ENCODE peak calls at places on chromosomes 16 and 17, in five cellular contexts. F, M, E, U and W are unnamed samples.

GRCh38 chr16:75206749-75207451 is at the start of gene CTRB2:
- DNase-seq in F (no peak), U (no peak), M (no peak), E (no peak), W (no peak)

GRCh38 chr16:81889896-81890634 is 111.0 kb downstream of the PLCG2 start:
- DNase-seq in M (peak), U (peak), F (peak), E (peak), W (peak)

GRCh38 chr16:51392651-51393187 is 241.6 kb upstream of the SALL1 start:
- DNase-seq in E (no peak), U (peak), F (peak), M (no peak), W (peak)

GRCh38 chr17:33112763-33113162 is 121.1 kb downstream of the SPACA3 start:
- DNase-seq in E (no peak), U (no peak), M (peak), F (no peak), W (peak)

GRCh38 chr16:25419123-25419522 is 161.5 kb upstream of the ZKSCAN2 start:
- DNase-seq in M (no peak), F (no peak), U (no peak), E (no peak), W (no peak)

GRCh38 chr17:75898065-75898464 is 1.3 kb upstream of the TRIM65 start:
- DNase-seq in U (no peak), M (no peak), F (no peak), E (no peak), W (no peak)

GRCh38 chr16:58471209-58471975 is 28.6 kb upstream of the NDRG4 start:
- DNase-seq in M (no peak), E (no peak), U (no peak), F (no peak), W (no peak)

GRCh38 chr17:79978545-79978852 is 57.2 kb downstream of the TBC1D16 start:
- DNase-seq in E (no peak), F (no peak), M (no peak), U (no peak), W (peak)

GRCh38 chr16:79772028-79772427 is 171.5 kb upstream of the MAF start:
- DNase-seq in E (no peak), M (no peak), U (peak), F (no peak), W (no peak)

GRCh38 chr17:78176548-78177025 is 8.2 kb downstream of the SYNGR2 start:
- DNase-seq in F (no peak), M (peak), U (peak), E (peak), W (peak)
- TF ChIP-seq CTCF in F (peak), M (peak), U (peak), E (peak), W (peak)

DNA sequence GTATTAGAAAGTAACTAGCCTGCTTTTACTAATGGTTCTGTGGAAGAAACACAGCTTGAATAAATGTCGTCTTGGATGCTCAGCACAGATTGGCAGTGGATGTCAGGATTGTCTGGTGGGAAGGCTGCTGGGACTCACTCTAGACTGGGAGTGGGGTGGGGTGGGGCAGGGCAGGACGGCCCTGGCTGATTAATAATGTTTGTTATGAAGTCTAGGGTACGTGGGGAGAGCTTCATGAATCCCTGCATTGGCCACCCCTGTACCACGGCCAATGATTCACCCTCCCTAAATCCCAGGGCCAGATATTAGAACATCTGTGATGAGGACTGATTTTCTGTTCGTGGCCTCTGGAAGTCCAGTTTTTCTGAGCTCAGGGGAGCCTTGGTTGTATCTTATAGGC is 421.0 kb downstream of the WWOX start:
- DNase-seq in U (no peak), E (no peak), F (no peak), M (no peak), W (no peak)
- TF ChIP-seq CTCF in U (no peak), E (no peak), F (no peak), M (no peak), W (no peak)

DNA sequence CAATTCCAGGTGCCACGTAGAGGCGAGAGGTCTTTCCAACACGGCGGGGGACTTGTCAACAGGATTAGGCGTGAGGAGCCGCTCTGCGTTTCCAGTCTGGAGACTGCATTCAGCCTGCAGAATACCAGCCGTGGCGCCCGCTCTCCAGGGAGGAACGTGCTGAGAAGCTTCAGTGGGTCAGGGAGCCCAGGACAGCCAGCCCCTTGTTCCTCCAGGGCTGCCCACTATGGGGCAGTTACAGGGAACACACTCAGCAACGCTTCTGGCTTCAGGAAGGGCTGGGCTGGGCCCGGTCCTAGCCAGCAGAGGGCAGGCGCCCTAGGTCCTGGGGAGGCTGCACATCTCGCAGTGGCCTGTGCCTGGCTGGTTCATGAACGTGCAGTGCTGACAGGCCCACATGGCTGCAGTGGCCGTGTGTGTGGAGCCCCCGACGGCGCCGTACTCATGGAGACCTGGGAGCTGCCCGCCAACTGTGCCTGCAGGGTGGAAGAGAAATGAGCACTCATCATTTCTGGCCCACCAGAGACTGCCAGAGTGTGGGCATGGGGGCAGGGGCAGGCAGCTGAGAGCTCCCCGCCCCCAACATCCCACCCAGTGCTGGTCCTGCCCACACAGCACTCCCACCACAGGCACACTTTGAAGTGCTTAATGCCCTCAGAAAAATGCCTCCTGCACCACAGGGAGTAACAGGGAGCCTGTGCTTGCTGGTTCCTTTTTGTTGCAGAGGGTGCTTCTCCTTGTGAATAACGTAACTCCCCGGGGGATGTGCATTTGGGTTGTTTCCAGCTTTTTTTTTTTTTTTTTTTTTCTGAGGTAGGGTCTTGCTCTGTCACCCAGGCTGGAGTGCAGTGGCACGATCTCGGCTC is 7.0 kb upstream of the FAAP100 start:
- DNase-seq in E (no peak), U (no peak), F (no peak), M (peak), W (no peak)
- TF ChIP-seq CTCF in E (peak), U (no peak), F (peak), M (peak), W (peak)

GRCh38 chr17:65595071-65595655 is 33.7 kb upstream of the AXIN2 start:
- DNase-seq in E (no peak), U (no peak), M (peak), F (no peak), W (peak)

GRCh38 chr17:65601881-65602280 is 40.4 kb upstream of the AXIN2 start:
- DNase-seq in E (no peak), M (no peak), F (no peak), U (no peak), W (no peak)

GRCh38 chr17:65599650-65600049 is 38.2 kb upstream of the AXIN2 start:
- DNase-seq in M (no peak), F (no peak), U (no peak), E (no peak), W (no peak)

GRCh38 chr17:65600518-65600917 is 39.1 kb upstream of the AXIN2 start:
- DNase-seq in U (no peak), F (no peak), M (no peak), E (no peak), W (no peak)

GRCh38 chr17:65598711-65599110 is 37.3 kb upstream of the AXIN2 start:
- DNase-seq in U (no peak), F (no peak), M (no peak), E (no peak), W (no peak)
- TF ChIP-seq CTCF in U (no peak), F (no peak), M (no peak), E (no peak), W (no peak)

DNA sequence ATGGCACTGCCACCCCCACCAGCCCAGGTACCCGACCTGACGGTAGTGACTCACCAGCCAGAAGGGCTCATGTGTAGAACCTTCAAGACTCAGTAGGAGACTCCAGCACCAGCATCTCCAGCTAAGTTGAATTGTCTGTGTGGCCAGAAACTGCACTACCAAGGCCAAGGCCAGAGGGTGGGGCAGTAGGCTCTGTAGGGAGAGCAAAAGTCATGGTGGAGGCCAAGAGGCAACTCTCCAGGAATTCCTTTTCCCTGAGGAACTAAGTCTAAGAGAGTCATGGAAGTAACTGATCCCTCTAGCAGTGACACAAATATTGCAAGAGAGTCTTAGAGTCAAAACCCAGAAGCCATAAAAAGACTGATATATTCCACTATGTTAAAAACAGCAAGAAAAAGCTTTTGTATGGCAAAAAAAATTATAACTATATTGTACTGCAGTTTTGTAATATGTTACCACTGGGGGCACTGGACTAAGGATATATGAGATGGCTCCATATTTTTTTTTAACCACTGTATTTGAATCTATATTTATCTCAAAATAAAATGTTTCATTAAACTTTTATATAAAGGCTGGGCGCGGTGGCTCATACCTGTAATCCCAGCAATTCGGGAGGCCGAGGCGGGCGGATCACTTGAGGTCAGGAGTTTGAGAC is 30.2 kb upstream of the GUCY2D start:
- DNase-seq in F (no peak), E (no peak), U (no peak), M (no peak), W (no peak)
- TF ChIP-seq CTCF in F (peak), E (peak), U (no peak), M (peak), W (peak)